ENCODE peak calls at places on chromosome 10, in five cellular contexts. One of them, this sample, is unnamed.

GRCh38 chr10:30493609-30494530 is 59.9 kb downstream of the MAP3K8 start:
- DNase-seq in H9: no peak
- DNase-seq in GM12878: no peak
- DNase-seq in MM.1S: no peak
- DNase-seq in OCI-LY7: peak; percentile 43
- DNase-seq in this sample: no peak

GRCh38 chr10:52215745-52216361 is 98.2 kb upstream of the DKK1 start:
- DNase-seq in H9: no peak
- DNase-seq in GM12878: peak; percentile 32
- DNase-seq in MM.1S: peak; percentile 74
- DNase-seq in OCI-LY7: peak; percentile 68
- DNase-seq in this sample: peak; percentile 74

GRCh38 chr10:121880842-121881423 is 46.9 kb downstream of the ATE1 start:
- DNase-seq in H9: no peak
- DNase-seq in GM12878: no peak
- DNase-seq in MM.1S: peak; percentile 21
- DNase-seq in OCI-LY7: peak; percentile 41
- DNase-seq in this sample: no peak

GRCh38 chr10:50416181-50416824 is 165.0 kb upstream of the ASAH2 start:
- DNase-seq in H9: no peak
- DNase-seq in GM12878: no peak
- DNase-seq in MM.1S: no peak
- DNase-seq in OCI-LY7: peak; percentile 45
- DNase-seq in this sample: no peak

GRCh38 chr10:95547197-95547596 is 14.0 kb downstream of the SORBS1 start:
- DNase-seq in H9: no peak
- DNase-seq in GM12878: no peak
- DNase-seq in MM.1S: no peak
- DNase-seq in OCI-LY7: no peak
- DNase-seq in this sample: no peak

GRCh38 chr10:129605986-129606518 is 139.0 kb downstream of the MGMT start:
- DNase-seq in H9: no peak
- DNase-seq in GM12878: peak; percentile 72
- DNase-seq in MM.1S: no peak
- DNase-seq in OCI-LY7: no peak
- DNase-seq in this sample: no peak

GRCh38 chr10:47079177-47079580 is 168.0 kb downstream of the PTPN20 start:
- DNase-seq in H9: no peak
- DNase-seq in GM12878: no peak
- DNase-seq in MM.1S: peak; percentile 88
- DNase-seq in OCI-LY7: no peak
- DNase-seq in this sample: no peak

GRCh38 chr10:99859585-99859984 is 77.1 kb downstream of the ABCC2 start:
- DNase-seq in H9: peak; percentile 73
- DNase-seq in GM12878: no peak
- DNase-seq in MM.1S: no peak
- DNase-seq in OCI-LY7: peak; percentile 67
- DNase-seq in this sample: peak; percentile 56

GRCh38 chr10:120076966-120077706 is 184.6 kb downstream of the SEC23IP start:
- DNase-seq in H9: peak; percentile 30
- DNase-seq in GM12878: no peak
- DNase-seq in MM.1S: no peak
- DNase-seq in OCI-LY7: no peak
- DNase-seq in this sample: no peak

GRCh38 chr10:70034252-70034651 is 18.4 kb upstream of the MACROH2A2 start:
- DNase-seq in H9: no peak
- DNase-seq in GM12878: no peak
- DNase-seq in MM.1S: no peak
- DNase-seq in OCI-LY7: no peak
- DNase-seq in this sample: no peak

GRCh38 chr10:26199841-26200240 is 16.7 kb upstream of the GAD2 start:
- DNase-seq in H9: no peak
- DNase-seq in GM12878: no peak
- DNase-seq in MM.1S: no peak
- DNase-seq in OCI-LY7: no peak
- DNase-seq in this sample: no peak

GRCh38 chr10:50510517-50511473 is 113.0 kb downstream of the SGMS1 start:
- DNase-seq in H9: no peak
- DNase-seq in GM12878: no peak
- DNase-seq in MM.1S: no peak
- DNase-seq in OCI-LY7: no peak
- DNase-seq in this sample: no peak

GRCh38 chr10:92094960-92095359 is 171.4 kb downstream of the BTAF1 start:
- DNase-seq in H9: no peak
- DNase-seq in GM12878: no peak
- DNase-seq in MM.1S: no peak
- DNase-seq in OCI-LY7: no peak
- DNase-seq in this sample: peak; percentile 3

GRCh38 chr10:104351919-104352318 is 1.7 kb upstream of the CFAP58 start:
- DNase-seq in H9: no peak
- DNase-seq in GM12878: no peak
- DNase-seq in MM.1S: peak; percentile 59
- DNase-seq in OCI-LY7: no peak
- DNase-seq in this sample: no peak

GRCh38 chr10:5402798-5403197 is 1.8 kb downstream of the TUBAL3 start:
- DNase-seq in H9: no peak
- DNase-seq in GM12878: no peak
- DNase-seq in MM.1S: no peak
- DNase-seq in OCI-LY7: no peak
- DNase-seq in this sample: no peak

GRCh38 chr10:71748671-71749191 is 24.6 kb downstream of the VSIR start:
- DNase-seq in H9: peak; percentile 57
- DNase-seq in GM12878: peak; percentile 58
- DNase-seq in MM.1S: peak; percentile 89
- DNase-seq in OCI-LY7: peak; percentile 85
- DNase-seq in this sample: no peak

GRCh38 chr10:11861341-11861740 is 38.2 kb downstream of the PROSER2 start:
- DNase-seq in H9: no peak
- DNase-seq in GM12878: no peak
- DNase-seq in MM.1S: no peak
- DNase-seq in OCI-LY7: no peak
- DNase-seq in this sample: no peak

GRCh38 chr10:33459597-33459996 is 125.1 kb upstream of the NRP1 start:
- DNase-seq in H9: no peak
- DNase-seq in GM12878: no peak
- DNase-seq in MM.1S: no peak
- DNase-seq in OCI-LY7: no peak
- DNase-seq in this sample: no peak

GRCh38 chr10:89100680-89101079 is 106.4 kb downstream of the CH25H start:
- DNase-seq in H9: no peak
- DNase-seq in GM12878: no peak
- DNase-seq in MM.1S: no peak
- DNase-seq in OCI-LY7: no peak
- DNase-seq in this sample: no peak

GRCh38 chr10:88125766-88126165 is 262.3 kb downstream of the PTEN start:
- DNase-seq in H9: no peak
- DNase-seq in GM12878: no peak
- DNase-seq in MM.1S: no peak
- DNase-seq in OCI-LY7: no peak
- DNase-seq in this sample: no peak

GRCh38 chr10:49446031-49446430 is 50.1 kb upstream of the DRGX start:
- DNase-seq in H9: no peak
- DNase-seq in GM12878: no peak
- DNase-seq in MM.1S: no peak
- DNase-seq in OCI-LY7: no peak
- DNase-seq in this sample: no peak

GRCh38 chr10:120841522-120842189 is 9.5 kb upstream of the WDR11 start:
- DNase-seq in H9: no peak
- DNase-seq in GM12878: no peak
- DNase-seq in MM.1S: no peak
- DNase-seq in OCI-LY7: no peak
- DNase-seq in this sample: no peak

GRCh38 chr10:12782537-12782936 is 219.0 kb downstream of the CCDC3 start:
- DNase-seq in H9: peak; percentile 60
- DNase-seq in GM12878: no peak
- DNase-seq in MM.1S: no peak
- DNase-seq in OCI-LY7: peak; percentile 53
- DNase-seq in this sample: peak; percentile 52

GRCh38 chr10:19918800-19919199 is 102.6 kb downstream of the PLXDC2 start:
- DNase-seq in H9: no peak
- DNase-seq in GM12878: no peak
- DNase-seq in MM.1S: no peak
- DNase-seq in OCI-LY7: no peak
- DNase-seq in this sample: no peak

GRCh38 chr10:93703066-93703465 is 674 bp upstream of the FRA10AC1 start:
- DNase-seq in H9: no peak
- DNase-seq in GM12878: no peak
- DNase-seq in MM.1S: no peak
- DNase-seq in OCI-LY7: peak; percentile 16
- DNase-seq in this sample: no peak

GRCh38 chr10:93703841-93704240 is 1.4 kb upstream of the FRA10AC1 start:
- DNase-seq in H9: no peak
- DNase-seq in GM12878: no peak
- DNase-seq in MM.1S: no peak
- DNase-seq in OCI-LY7: no peak
- DNase-seq in this sample: no peak

GRCh38 chr10:93697207-93697606 is 5.2 kb downstream of the FRA10AC1 start:
- DNase-seq in H9: no peak
- DNase-seq in GM12878: no peak
- DNase-seq in MM.1S: no peak
- DNase-seq in OCI-LY7: no peak
- DNase-seq in this sample: no peak

GRCh38 chr10:93702278-93703001 is at the start of gene FRA10AC1:
- DNase-seq in H9: peak; percentile 94
- DNase-seq in GM12878: no peak
- DNase-seq in MM.1S: peak; percentile 91
- DNase-seq in OCI-LY7: peak; percentile 93
- DNase-seq in this sample: peak; percentile 97

GRCh38 chr10:93701903-93702277 is 502 bp downstream of the FRA10AC1 start:
- DNase-seq in H9: no peak
- DNase-seq in GM12878: no peak
- DNase-seq in MM.1S: no peak
- DNase-seq in OCI-LY7: no peak
- DNase-seq in this sample: no peak
- H2AFZ ChIP-seq in H9: peak overlapping the region; percentile 43
- H2AFZ ChIP-seq in GM12878: peak overlapping the region; percentile 67
- H2AFZ ChIP-seq in MM.1S: peak overlapping the region; percentile 73
- H2AFZ ChIP-seq in OCI-LY7: peak overlapping the region; percentile 98
- H2AFZ ChIP-seq in this sample: peak overlapping the region; percentile 71

DNA sequence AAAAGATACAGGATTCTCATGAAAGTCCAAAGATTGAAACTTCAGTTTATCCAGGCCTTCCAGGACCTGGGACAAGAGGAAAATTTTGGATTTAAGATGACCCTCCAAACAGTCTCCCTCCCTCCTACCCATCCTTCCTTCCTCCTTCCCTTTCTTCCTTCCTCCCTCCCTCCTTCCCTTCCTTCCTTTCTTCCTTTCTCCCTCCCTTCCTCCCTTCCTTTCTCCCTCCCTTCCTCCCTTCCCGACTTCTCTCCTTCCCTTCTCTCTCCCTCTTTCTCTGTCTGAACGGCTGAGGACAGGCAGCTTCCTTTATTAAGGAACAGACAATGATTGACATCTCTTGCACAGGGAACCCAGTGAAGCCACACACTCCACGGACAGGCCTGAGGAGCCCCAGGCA is 23.3 kb downstream of the SFTPD start:
- DNase-seq in H9: no peak
- DNase-seq in GM12878: no peak
- DNase-seq in MM.1S: no peak
- DNase-seq in OCI-LY7: no peak
- DNase-seq in this sample: no peak
- H2AFZ ChIP-seq in H9: no peak overlapping the region
- H2AFZ ChIP-seq in GM12878: no peak overlapping the region
- H2AFZ ChIP-seq in MM.1S: no peak overlapping the region
- H2AFZ ChIP-seq in OCI-LY7: no peak overlapping the region
- H2AFZ ChIP-seq in this sample: no peak overlapping the region

GRCh38 chr10:131237991-131238651 is 73.4 kb downstream of the TCERG1L start:
- DNase-seq in H9: no peak
- DNase-seq in GM12878: no peak
- DNase-seq in MM.1S: no peak
- DNase-seq in OCI-LY7: no peak
- DNase-seq in this sample: no peak

GRCh38 chr10:131239926-131240325 is 71.6 kb downstream of the TCERG1L start:
- DNase-seq in H9: no peak
- DNase-seq in GM12878: no peak
- DNase-seq in MM.1S: no peak
- DNase-seq in OCI-LY7: no peak
- DNase-seq in this sample: no peak

GRCh38 chr10:131240691-131241090 is 70.8 kb downstream of the TCERG1L start:
- DNase-seq in H9: no peak
- DNase-seq in GM12878: no peak
- DNase-seq in MM.1S: no peak
- DNase-seq in OCI-LY7: no peak
- DNase-seq in this sample: no peak

GRCh38 chr10:131242007-131242406 is 69.5 kb downstream of the TCERG1L start:
- DNase-seq in H9: peak; percentile 60
- DNase-seq in GM12878: no peak
- DNase-seq in MM.1S: no peak
- DNase-seq in OCI-LY7: no peak
- DNase-seq in this sample: peak; percentile 77

DNA sequence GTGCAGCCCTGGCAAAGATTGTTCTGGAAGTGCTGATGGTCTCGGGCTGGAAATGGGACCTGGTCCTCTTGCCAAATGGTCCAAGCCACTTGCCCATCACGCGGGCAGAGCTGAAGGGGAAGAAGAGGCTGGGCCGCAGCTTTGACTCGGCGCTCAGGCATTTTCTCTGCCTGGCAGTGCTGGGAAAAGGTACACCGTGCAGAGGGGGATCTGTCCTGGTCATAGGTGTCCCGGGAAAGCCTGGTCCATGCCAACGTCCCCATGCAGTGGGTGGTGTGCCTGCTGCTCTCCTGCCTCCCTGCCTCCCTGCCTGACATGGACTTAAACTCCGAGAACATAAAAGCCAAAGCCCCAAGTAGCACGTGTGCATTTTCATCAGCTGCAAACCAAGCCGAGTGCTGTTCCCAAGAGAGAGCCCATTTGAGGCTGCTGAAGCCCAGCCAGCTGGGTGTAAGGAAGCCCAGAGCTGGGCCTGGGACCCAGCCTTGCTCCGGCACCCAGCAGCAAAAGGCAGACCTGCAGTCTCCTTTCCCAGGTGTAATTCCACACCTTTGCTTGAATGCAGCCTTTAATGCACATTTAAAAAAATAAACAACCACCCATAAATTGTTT is 72.7 kb downstream of the TCERG1L start:
- DNase-seq in H9: no peak
- DNase-seq in GM12878: no peak
- DNase-seq in MM.1S: no peak
- DNase-seq in OCI-LY7: no peak
- DNase-seq in this sample: no peak
- H2AFZ ChIP-seq in H9: no peak overlapping the region
- H2AFZ ChIP-seq in GM12878: no peak overlapping the region
- H2AFZ ChIP-seq in MM.1S: no peak overlapping the region
- H2AFZ ChIP-seq in OCI-LY7: no peak overlapping the region
- H2AFZ ChIP-seq in this sample: no peak overlapping the region

GRCh38 chr10:74153676-74154075 is 2.7 kb downstream of the ADK start:
- DNase-seq in H9: no peak
- DNase-seq in GM12878: no peak
- DNase-seq in MM.1S: no peak
- DNase-seq in OCI-LY7: no peak
- DNase-seq in this sample: no peak

GRCh38 chr10:74151879-74152722 is 1.1 kb downstream of the ADK start:
- DNase-seq in H9: no peak
- DNase-seq in GM12878: no peak
- DNase-seq in MM.1S: no peak
- DNase-seq in OCI-LY7: no peak
- DNase-seq in this sample: no peak

GRCh38 chr10:74150151-74151056 is at the start of gene AP3M1:
- DNase-seq in H9: peak; percentile 88
- DNase-seq in GM12878: peak; percentile 97
- DNase-seq in MM.1S: peak; percentile 90
- DNase-seq in OCI-LY7: peak; percentile 94
- DNase-seq in this sample: peak; percentile 94

GRCh38 chr10:74153123-74153522 is 2.1 kb downstream of the ADK start:
- DNase-seq in H9: no peak
- DNase-seq in GM12878: no peak
- DNase-seq in MM.1S: no peak
- DNase-seq in OCI-LY7: no peak
- DNase-seq in this sample: peak; percentile 26

GRCh38 chr10:74151057-74151878 is at the start of gene ADK:
- DNase-seq in H9: peak; percentile 99
- DNase-seq in GM12878: no peak
- DNase-seq in MM.1S: peak; percentile 99
- DNase-seq in OCI-LY7: peak; percentile 98
- DNase-seq in this sample: peak; percentile 99
- H2AFZ ChIP-seq in H9: no peak within 1 kb of the TSS
- H2AFZ ChIP-seq in GM12878: peak within 1 kb of the TSS; percentile 98
- H2AFZ ChIP-seq in MM.1S: peak within 1 kb of the TSS; percentile 48
- H2AFZ ChIP-seq in OCI-LY7: peak within 1 kb of the TSS; percentile 70
- H2AFZ ChIP-seq in this sample: peak within 1 kb of the TSS; percentile 94

This sample was measured in neural progenitor cell.